ENCODE peak calls at places on chromosomes 2 and 18, in six cellular contexts. L, W, J, I, E and M are unnamed samples.

GRCh38 chr2:39512434-39512935 is 75.4 kb upstream of the MAP4K3 start:
- DNase-seq in I (no peak), L (no peak), E (no peak), J (no peak), W (no peak), M (no peak)

GRCh38 chr2:1150724-1151511 is 200.3 kb downstream of the SNTG2 start:
- DNase-seq in J (no peak), W (no peak), L (no peak), E (no peak), I (no peak), M (no peak)

GRCh38 chr2:8833863-8834262 is 3.5 kb downstream of the KIDINS220 start:
- DNase-seq in I (no peak), J (no peak), L (no peak), W (no peak), E (no peak), M (no peak)

GRCh38 chr2:120379916-120380893 is 34.3 kb downstream of the INHBB start:
- DNase-seq in I (peak), E (no peak), W (no peak), J (no peak), L (no peak), M (no peak)

GRCh38 chr18:6236258-6236657 is 178.5 kb downstream of the L3MBTL4 start:
- DNase-seq in E (no peak), I (no peak), J (no peak), W (no peak), L (no peak), M (no peak)

GRCh38 chr2:85318222-85319182 is 9.3 kb downstream of the TGOLN2 start:
- DNase-seq in W (peak), L (peak), J (peak), E (no peak), I (no peak), M (peak)

GRCh38 chr2:172552547-172553291 is 3.2 kb upstream of the PDK1 start:
- DNase-seq in I (no peak), W (peak), J (peak), E (no peak), L (no peak), M (peak)

GRCh38 chr2:132979339-132980093 is 309.5 kb upstream of the LYPD1 start:
- DNase-seq in J (no peak), L (no peak), E (no peak), W (no peak), I (no peak), M (no peak)

GRCh38 chr18:48563027-48563426 is 24.2 kb downstream of the CTIF start:
- DNase-seq in W (peak), L (no peak), I (no peak), J (peak), E (no peak), M (peak)

GRCh38 chr18:22796069-22796468 is 137.1 kb upstream of the RBBP8 start:
- DNase-seq in L (no peak), J (peak), I (no peak), W (no peak), E (no peak), M (no peak)

GRCh38 chr18:25423267-25423666 is 71.3 kb upstream of the ZNF521 start:
- DNase-seq in I (no peak), L (no peak), W (no peak), J (no peak), E (no peak), M (no peak)

GRCh38 chr2:223306371-223306770 is 254.4 kb downstream of the KCNE4 start:
- DNase-seq in J (peak), I (no peak), W (peak), L (peak), E (peak), M (peak)

GRCh38 chr2:230418341-230419016 is 2.5 kb downstream of the SP100 start:
- DNase-seq in E (no peak), J (peak), W (peak), I (no peak), L (no peak), M (peak)

GRCh38 chr2:66899648-66900047 is 464.7 kb downstream of the MEIS1 start:
- DNase-seq in W (peak), J (peak), I (no peak), L (no peak), E (no peak), M (no peak)

GRCh38 chr18:32093106-32093511 is 1.4 kb downstream of the RNF138 start:
- DNase-seq in E (peak), I (peak), L (peak), J (peak), W (peak), M (peak)

GRCh38 chr18:23897293-23897692 is 117.3 kb upstream of the TTC39C start:
- DNase-seq in L (peak), J (no peak), E (no peak), I (no peak), W (no peak), M (no peak)

GRCh38 chr2:235749121-235749780 is 255.4 kb downstream of the AGAP1 start:
- DNase-seq in E (no peak), W (peak), J (peak), L (no peak), I (no peak), M (peak)

GRCh38 chr2:120203341-120204021 is 19.7 kb downstream of the TMEM185B start:
- DNase-seq in W (no peak), L (peak), E (no peak), I (peak), J (no peak), M (no peak)

GRCh38 chr18:46893360-46893759 is 23.9 kb downstream of the PIAS2 start:
- DNase-seq in L (no peak), W (no peak), I (no peak), E (no peak), J (no peak), M (no peak)

GRCh38 chr2:216139884-216140283 is 30.7 kb downstream of the XRCC5 start:
- DNase-seq in I (peak), J (no peak), W (no peak), E (no peak), L (peak), M (no peak)

DNA sequence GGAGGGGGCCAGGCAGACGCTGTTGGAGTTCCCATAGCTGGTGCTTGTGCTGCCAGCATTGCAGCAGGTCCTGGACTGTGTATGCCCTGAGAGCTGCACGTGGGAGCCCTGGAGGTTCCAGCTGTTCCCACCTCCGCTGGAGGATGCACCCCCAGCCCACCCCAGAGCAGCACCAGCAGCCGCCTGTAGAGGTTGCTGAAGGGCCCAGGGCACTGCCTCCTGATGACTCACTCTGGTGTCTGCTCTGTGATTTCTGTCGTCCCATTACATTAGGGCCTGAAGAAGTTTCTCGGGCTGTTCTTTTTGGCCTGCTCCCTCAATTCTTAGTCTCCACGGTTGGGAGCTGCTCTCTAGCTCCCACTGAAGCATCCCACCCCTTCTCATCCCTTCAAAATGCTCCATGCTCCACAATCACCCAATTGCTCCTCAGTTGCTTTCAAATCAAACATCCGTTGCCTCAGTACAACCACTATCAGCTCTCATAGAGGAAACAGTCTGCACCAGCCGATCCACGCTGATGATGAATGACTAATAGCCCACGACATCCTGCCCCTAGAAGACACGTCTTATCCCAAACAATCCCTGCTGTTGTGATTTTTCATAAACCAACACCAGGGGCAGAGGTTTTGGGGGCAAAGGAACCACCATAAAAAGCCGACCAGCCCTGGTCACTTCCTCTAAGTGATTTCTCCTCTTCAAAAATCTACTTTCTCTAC is 65.2 kb upstream of the RNF152 start:
- DNase-seq in E (no peak), L (no peak), W (no peak), I (no peak), J (peak), M (no peak)
- TF ChIP-seq CTCF in E (no peak), L (no peak), W (no peak), I (no peak), J (peak), M (no peak)

GRCh38 chr18:57436193-57436964 is 1.2 kb downstream of the ONECUT2 start:
- DNase-seq in I (no peak), E (no peak), J (no peak), W (no peak), L (no peak), M (no peak)
- H3K4me3 ChIP-seq in I (peak), E (no peak), J (no peak), W (no peak), L (no peak), M (no peak)

GRCh38 chr2:233915133-233915532 is 2.0 kb upstream of the TRPM8 start:
- DNase-seq in L (no peak), I (no peak), W (no peak), E (no peak), J (peak), M (no peak)
- TF ChIP-seq CTCF in L (no peak), I (no peak), W (no peak), E (no peak), J (peak), M (no peak)

DNA sequence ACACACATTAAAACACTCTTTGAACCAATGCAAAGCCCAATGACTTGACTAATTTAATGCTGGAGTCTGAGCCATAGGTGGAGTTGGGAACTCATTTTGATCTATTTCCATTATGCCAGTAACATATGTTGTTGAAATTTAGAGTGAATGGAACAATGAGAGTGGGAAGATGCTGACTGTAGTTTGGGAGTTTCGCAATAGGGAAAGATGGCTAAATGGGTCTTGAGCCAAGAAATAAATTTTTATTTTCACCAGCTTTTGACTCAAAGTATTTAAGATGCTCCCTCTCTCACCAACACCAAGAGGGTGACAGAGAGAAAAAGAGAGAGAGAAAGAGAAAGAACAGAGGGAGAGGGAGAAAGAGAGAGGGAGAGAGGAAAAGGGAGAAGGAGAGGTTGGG is 246.7 kb downstream of the DLGAP1 start:
- DNase-seq in W (no peak), J (no peak), L (no peak), E (no peak), I (no peak), M (no peak)
- H3K4me3 ChIP-seq in W (no peak), J (no peak), L (no peak), E (no peak), I (no peak), M (no peak)

GRCh38 chr2:231732604-231733003 is 24.3 kb downstream of the PTMA start:
- DNase-seq in I (no peak), L (no peak), J (no peak), E (no peak), W (no peak), M (no peak)
- TF ChIP-seq CTCF in I (no peak), L (no peak), J (no peak), E (peak), W (no peak), M (no peak)

GRCh38 chr2:227939271-227940027 is 68.0 kb downstream of the DAW1 start:
- DNase-seq in E (no peak), I (no peak), J (peak), L (peak), W (peak), M (peak)
- H3K4me3 ChIP-seq in E (no peak), I (no peak), J (no peak), L (no peak), W (no peak), M (no peak)

GRCh38 chr2:181231151-181231550 is 226.0 kb upstream of the ITGA4 start:
- DNase-seq in J (no peak), E (no peak), L (no peak), I (no peak), W (no peak), M (no peak)
- TF ChIP-seq CTCF in J (no peak), E (no peak), L (no peak), I (no peak), W (no peak), M (no peak)

DNA sequence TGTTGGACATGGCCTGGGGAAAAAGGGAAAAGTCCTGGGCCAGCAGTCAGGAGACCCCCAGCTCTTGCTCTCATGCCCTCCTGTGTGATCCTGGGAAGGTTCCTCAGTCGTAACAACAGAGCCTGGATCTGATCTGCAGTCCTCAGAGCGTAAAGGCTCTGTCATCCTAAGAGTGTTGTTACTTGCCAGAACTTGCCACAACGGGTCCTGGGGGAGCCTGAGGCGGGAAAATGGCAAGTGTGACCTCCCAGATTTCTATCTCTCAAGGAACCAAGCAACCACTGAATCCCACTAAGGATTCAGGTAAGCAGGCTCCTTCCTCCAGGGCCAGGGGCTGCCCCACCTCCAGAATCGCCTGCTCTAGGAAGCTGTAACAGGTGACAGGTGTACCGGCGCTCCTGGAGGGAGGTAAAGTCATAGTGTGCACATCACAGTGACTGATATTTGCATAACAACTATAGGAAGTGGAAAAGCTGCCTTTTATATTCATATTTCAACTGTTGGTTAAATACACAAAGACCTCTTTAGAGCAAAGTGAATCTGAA is 18.4 kb downstream of the HS1BP3 start:
- DNase-seq in E (no peak), W (no peak), J (no peak), I (no peak), L (no peak), M (no peak)
- H3K4me3 ChIP-seq in E (no peak), W (no peak), J (no peak), I (no peak), L (no peak), M (no peak)

GRCh38 chr18:54112356-54112755 is 112.1 kb downstream of the MBD2 start:
- DNase-seq in W (no peak), I (no peak), E (no peak), J (no peak), L (no peak), M (peak)
- TF ChIP-seq CTCF in W (no peak), I (no peak), E (no peak), J (no peak), L (no peak), M (no peak)